ENCODE peak calls at places on chromosomes 5 and 9, in nine cellular contexts. X, W, P, B, H, U, E, J and Y are unnamed samples.
A peak's percentile ranks its signal among the peaks of the same experiment; 100 is the strongest.

GRCh38 chr5:58606064-58606463 is 23.2 kb downstream of the RAB3C start:
- DNase-seq in E (no peak), B (no peak), W (no peak), U (no peak), H (no peak), P (no peak), J (no peak), X (no peak), Y (no peak)

GRCh38 chr5:136446565-136446964 is 81.2 kb upstream of the TRPC7 start:
- DNase-seq in H (no peak), X (no peak), B (no peak), W (no peak), E (no peak), U (no peak), P (no peak), J (no peak), Y (no peak)

GRCh38 chr5:178467261-178468195 is 122.7 kb downstream of the COL23A1 start:
- DNase-seq in B (peak; percentile 85), W (no peak), E (peak; percentile 35), H (peak; percentile 29), P (no peak), U (peak; percentile 81), X (no peak), J (peak; percentile 32), Y (no peak)

GRCh38 chr5:112653638-112654037 is 84.0 kb upstream of the APC start:
- DNase-seq in J (no peak), U (no peak), B (no peak), W (no peak), X (no peak), P (no peak), H (no peak), E (no peak), Y (no peak)

GRCh38 chr5:135842737-135843136 is 8.3 kb downstream of the SLC25A48 start:
- DNase-seq in X (no peak), W (no peak), U (no peak), P (no peak), E (no peak), J (no peak), H (no peak), B (no peak), Y (no peak)

GRCh38 chr5:149702953-149703646 is 27.0 kb upstream of the PPARGC1B start:
- DNase-seq in H (no peak), E (no peak), B (no peak), X (no peak), J (no peak), W (no peak), P (no peak), U (no peak), Y (no peak)

GRCh38 chr9:450561-450960 is 235.9 kb downstream of the DOCK8 start:
- DNase-seq in H (no peak), U (no peak), J (no peak), W (no peak), P (no peak), E (no peak), B (no peak), X (no peak), Y (no peak)

GRCh38 chr5:174516741-174517140 is 207.6 kb upstream of the MSX2 start:
- DNase-seq in E (no peak), B (no peak), W (no peak), P (no peak), X (no peak), H (no peak), U (no peak), J (no peak), Y (no peak)

GRCh38 chr9:109143881-109144562 is 23.0 kb downstream of the FRRS1L start:
- DNase-seq in X (peak; percentile 35), E (peak; percentile 40), U (peak; percentile 24), H (no peak), W (peak; percentile 58), P (no peak), B (no peak), J (peak; percentile 13), Y (peak; percentile 5)

GRCh38 chr5:142779163-142779562 is 9.0 kb downstream of the ARHGAP26 start:
- DNase-seq in H (peak; percentile 35), P (peak; percentile 18), W (no peak), X (peak; percentile 60), E (peak; percentile 17), U (no peak), B (no peak), J (no peak), Y (no peak)

GRCh38 chr5:125485003-125485641 is 738.7 kb upstream of the ZNF608 start:
- DNase-seq in U (peak; percentile 100), H (peak; percentile 96), P (no peak), X (peak; percentile 32), W (no peak), J (peak; percentile 97), B (no peak), E (peak; percentile 98), Y (peak; percentile 99)

GRCh38 chr5:157574456-157575095 is 999 bp downstream of the ADAM19 start:
- DNase-seq in W (no peak), P (peak; percentile 20), X (no peak), J (peak; percentile 15), E (no peak), H (no peak), U (no peak), B (peak; percentile 68), Y (no peak)

GRCh38 chr5:2710910-2711309 is 40.6 kb downstream of the IRX2 start:
- DNase-seq in H (no peak), E (peak; percentile 2), U (peak; percentile 2), B (no peak), W (no peak), X (no peak), J (no peak), P (no peak), Y (no peak)

GRCh38 chr9:124780060-124780756 is 3.3 kb downstream of the OLFML2A start:
- DNase-seq in H (no peak), W (peak; percentile 9), U (no peak), X (peak; percentile 34), E (peak; percentile 46), B (peak; percentile 22), J (no peak), P (no peak), Y (no peak)

GRCh38 chr9:134024393-134024792 is 888 bp upstream of the BRD3OS start:
- DNase-seq in W (no peak), J (no peak), U (no peak), B (peak; percentile 21), E (no peak), P (no peak), H (peak; percentile 10), X (peak; percentile 19), Y (no peak)

GRCh38 chr5:9245071-9245470 is 300.8 kb downstream of the SEMA5A start:
- DNase-seq in J (no peak), H (no peak), U (no peak), E (peak; percentile 27), B (no peak), W (no peak), X (no peak), P (no peak), Y (peak; percentile 34)

DNA sequence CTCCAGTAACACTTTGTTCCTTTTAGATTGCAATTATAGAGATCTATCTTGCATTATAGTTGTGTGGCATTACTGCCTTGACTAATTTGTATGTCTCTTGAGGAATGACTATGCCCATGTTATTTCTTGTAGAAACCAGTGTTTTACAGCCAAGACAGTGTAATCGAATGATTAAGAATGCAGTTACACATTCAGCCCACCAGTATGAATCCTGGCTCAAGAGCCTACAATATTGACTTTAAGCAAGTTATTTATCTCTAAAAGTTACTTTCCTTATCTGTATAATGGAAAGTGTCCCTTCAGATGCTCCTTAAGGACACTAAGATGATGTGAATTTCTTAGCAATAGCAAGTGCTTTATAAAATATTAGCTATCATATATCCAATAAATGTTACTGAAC is 9.7 kb upstream of the SNX24 start:
- DNase-seq in U (no peak), E (peak; percentile 42), B (no peak), W (no peak), X (no peak), H (no peak), J (no peak), P (no peak), Y (no peak)
- TF ChIP-seq CTCF in U (no peak), E (no peak), B (no peak), W (no peak), X (peak; percentile 16), H (no peak), J (no peak), P (no peak), Y (no peak)

DNA sequence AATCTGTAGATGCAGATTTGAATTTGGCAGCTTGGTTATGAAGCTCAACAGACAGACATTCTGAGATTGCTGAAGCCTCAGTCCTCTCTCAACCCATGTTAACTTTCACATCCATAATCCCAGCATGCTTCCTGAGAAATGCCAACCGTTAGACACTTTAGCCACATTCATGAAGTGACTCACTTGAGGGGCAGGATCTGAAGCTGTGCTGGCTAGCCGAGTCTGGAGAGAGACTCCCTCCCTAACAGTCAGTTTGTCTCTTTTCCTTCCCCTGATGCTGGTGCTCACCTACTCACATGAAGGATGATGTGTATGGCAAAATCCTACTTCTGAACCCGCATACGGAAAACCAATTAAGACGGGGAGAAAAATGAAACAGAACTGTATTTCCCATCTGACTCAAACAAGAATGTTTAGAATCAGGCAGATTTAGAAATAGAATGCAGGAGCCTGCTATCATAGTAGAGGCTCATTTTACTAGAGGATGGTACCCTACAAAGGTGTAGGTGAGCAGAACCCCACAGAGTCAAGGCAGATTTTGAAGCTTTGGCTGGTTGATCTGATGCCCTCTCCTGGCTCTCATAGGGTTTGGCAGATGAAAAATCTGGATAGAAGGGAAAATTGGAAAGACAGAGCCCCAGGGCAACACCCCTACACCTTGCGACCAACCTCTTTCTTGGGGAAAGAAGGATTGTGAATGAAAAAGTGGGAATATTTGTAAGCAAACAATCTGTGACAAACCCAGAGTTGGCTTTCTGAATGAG is 150.9 kb upstream of the LHFPL2 start:
- DNase-seq in B (no peak), H (no peak), W (no peak), J (peak; percentile 67), E (peak; percentile 54), U (peak; percentile 62), P (no peak), X (no peak), Y (peak; percentile 54)
- TF ChIP-seq CTCF in B (no peak), H (peak; percentile 10), W (no peak), J (peak; percentile 14), E (peak; percentile 25), U (no peak), P (no peak), X (peak; percentile 53), Y (peak; percentile 17)

GRCh38 chr5:140336388-140336787 is 10.0 kb downstream of the HBEGF start:
- DNase-seq in X (no peak), H (no peak), W (no peak), B (peak; percentile 93), E (no peak), J (no peak), P (no peak), U (peak; percentile 82), Y (peak; percentile 56)
- TF ChIP-seq CTCF in X (no peak), H (no peak), W (no peak), B (no peak), E (no peak), J (no peak), P (no peak), U (no peak), Y (no peak)

DNA sequence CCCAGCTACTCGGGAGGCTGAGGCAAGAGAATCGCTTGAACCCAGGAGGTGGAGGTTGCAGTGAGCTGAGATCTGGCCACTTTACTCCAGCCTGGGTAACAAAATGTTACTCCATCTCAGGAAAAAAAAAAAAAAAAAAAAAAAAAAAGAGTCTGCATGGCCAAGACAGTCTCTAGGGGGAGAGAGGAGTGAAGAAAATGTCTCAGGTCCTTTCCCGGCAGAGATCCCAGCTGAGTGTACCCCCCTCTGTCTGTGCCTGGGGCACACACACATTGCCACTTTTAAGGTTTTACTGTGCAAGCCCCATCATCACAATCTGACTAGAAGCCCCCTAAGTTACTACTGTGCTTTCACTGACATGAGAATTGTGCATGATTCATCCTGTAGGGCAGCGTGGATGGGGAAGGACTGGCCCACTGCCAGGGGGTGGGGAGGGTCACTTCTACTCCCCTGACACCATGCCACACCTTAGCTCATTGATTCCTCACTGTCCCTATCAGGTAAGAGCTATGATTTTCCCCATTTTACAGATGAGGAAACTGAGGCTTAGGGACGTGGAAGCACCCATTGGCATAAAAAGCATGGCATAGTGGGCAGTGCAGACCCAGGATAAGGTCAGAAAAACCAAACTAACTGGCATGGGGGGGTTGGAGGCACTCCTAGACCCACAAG is 102.3 kb upstream of the LARP1 start:
- DNase-seq in P (no peak), H (peak; percentile 27), J (no peak), U (no peak), X (no peak), E (peak; percentile 47), B (peak; percentile 15), W (no peak), Y (no peak)
- TF ChIP-seq CTCF in P (no peak), H (no peak), J (no peak), U (no peak), X (no peak), E (no peak), B (no peak), W (no peak), Y (no peak)